ENCODE peak calls at places on chromosomes 16 and 17, in nine cellular contexts. X is activated CD4-positive, CD25-positive, alpha-beta regulatory T cell treated with anti-CD3 and anti-CD28 coated beads, Interleukin-2, amount 50 U/mL, for 16 hours; W is neural crest cell; B is small intestine; I is AML-193; A is OCI-LY7; S is midbrain; K is T-helper 17 cell; O is MCF 10A. C is an unnamed sample.

GRCh38 chr16:30186782-30187555 is 3.6 kb downstream of the CORO1A start:
- DNase-seq in X (peak), W (peak), B (peak), I (peak), A (peak), S (no peak), K (peak), O (peak), C (no peak)

GRCh38 chr17:78923660-78924453 is 1.3 kb downstream of the TIMP2 start:
- DNase-seq in X (no peak), W (no peak), B (peak), I (peak), A (peak), S (peak), K (peak), O (peak), C (peak)

GRCh38 chr17:55314784-55315491 is 50.2 kb downstream of the HLF start:
- DNase-seq in X (no peak), W (no peak), B (no peak), I (no peak), A (no peak), S (no peak), K (no peak), O (no peak), C (no peak)

GRCh38 chr17:10799407-10799806 is 4.5 kb downstream of the TMEM238L start:
- DNase-seq in X (no peak), W (no peak), B (peak), I (no peak), A (no peak), S (no peak), K (no peak), O (no peak), C (no peak)

GRCh38 chr17:1107777-1108559 is 71.8 kb downstream of the ABR start:
- DNase-seq in X (no peak), W (no peak), B (peak), I (no peak), A (no peak), S (no peak), K (no peak), O (no peak), C (no peak)

GRCh38 chr17:69502488-69502887 is 88.0 kb downstream of the MAP2K6 start:
- DNase-seq in X (no peak), W (no peak), B (no peak), I (no peak), A (no peak), S (no peak), K (no peak), O (no peak), C (no peak)

GRCh38 chr16:10181196-10182162 is 749 bp downstream of the GRIN2A start:
- DNase-seq in X (no peak), W (peak), B (peak), I (no peak), A (no peak), S (peak), K (no peak), O (peak), C (no peak)

GRCh38 chr17:77872199-77872598 is 86.3 kb upstream of the TNRC6C start:
- DNase-seq in X (no peak), W (no peak), B (no peak), I (no peak), A (no peak), S (no peak), K (no peak), O (no peak), C (no peak)

GRCh38 chr16:24005577-24005976 is 169.8 kb downstream of the PRKCB start:
- DNase-seq in X (no peak), W (no peak), B (no peak), I (no peak), A (no peak), S (no peak), K (no peak), O (no peak), C (no peak)

GRCh38 chr16:29837833-29838232 is 17.6 kb downstream of the MVP start:
- DNase-seq in X (no peak), W (no peak), B (no peak), I (no peak), A (no peak), S (no peak), K (no peak), O (no peak), C (no peak)

GRCh38 chr17:58006563-58006923 is 503 bp downstream of the SRSF1 start:
- DNase-seq in X (peak), W (peak), B (peak), I (peak), A (peak), S (peak), K (peak), O (peak), C (peak)

GRCh38 chr17:31079731-31080130 is 15.0 kb upstream of the NF1 start:
- DNase-seq in X (no peak), W (no peak), B (no peak), I (no peak), A (no peak), S (no peak), K (no peak), O (no peak), C (no peak)

GRCh38 chr16:2147981-2148671 is at the start of gene RAB26:
- DNase-seq in X (no peak), W (peak), B (peak), I (peak), A (peak), S (peak), K (peak), O (peak), C (peak)

GRCh38 chr17:19021622-19022083 is 17.1 kb upstream of the FAM83G start:
- DNase-seq in X (no peak), W (no peak), B (no peak), I (no peak), A (peak), S (no peak), K (no peak), O (no peak), C (no peak)

GRCh38 chr17:82684207-82684903 is 14.1 kb downstream of the RAB40B start:
- DNase-seq in X (no peak), W (no peak), B (peak), I (no peak), A (no peak), S (no peak), K (no peak), O (no peak), C (no peak)